ENCODE peak calls at places on chromosomes 11 and 22, in six cellular contexts. X, K, N, V, H and D are unnamed samples.

GRCh38 chr11:6992026-6992425 is 28.1 kb downstream of the ZNF214 start:
- DNase-seq in X (no peak), K (no peak), H (no peak), N (no peak), V (no peak), D (no peak)

GRCh38 chr11:62687508-62688396 is 1.6 kb downstream of the LRRN4CL start:
- DNase-seq in K (no peak), X (no peak), N (no peak), H (no peak), V (no peak), D (peak)

GRCh38 chr22:49297871-49298721 is 529.6 kb downstream of the BRD1 start:
- DNase-seq in X (no peak), K (no peak), H (no peak), N (peak), V (no peak), D (peak)

GRCh38 chr22:24582111-24582814 is 10.6 kb downstream of the LRRC75B start:
- DNase-seq in N (no peak), H (no peak), K (no peak), V (no peak), X (no peak), D (no peak)

GRCh38 chr11:33867996-33868645 is 23.8 kb downstream of the LMO2 start:
- DNase-seq in N (no peak), V (no peak), X (no peak), K (no peak), H (no peak), D (no peak)

GRCh38 chr22:26399288-26399687 is 29.8 kb upstream of the ASPHD2 start:
- DNase-seq in X (no peak), K (no peak), V (no peak), H (no peak), N (no peak), D (no peak)

GRCh38 chr22:40258463-40259046 is 80.8 kb downstream of the TNRC6B start:
- DNase-seq in N (no peak), X (no peak), K (no peak), H (peak), V (peak), D (no peak)

GRCh38 chr11:32267679-32268187 is 167.6 kb downstream of the WT1 start:
- DNase-seq in K (no peak), H (no peak), X (no peak), V (no peak), N (no peak), D (no peak)

GRCh38 chr11:129368889-129369672 is 6.6 kb upstream of the BARX2 start:
- DNase-seq in N (no peak), H (no peak), K (peak), X (no peak), V (no peak), D (no peak)

GRCh38 chr11:56910785-56911184 is 77.9 kb upstream of the OR5AK2 start:
- DNase-seq in V (no peak), H (peak), X (no peak), N (no peak), K (no peak), D (no peak)

GRCh38 chr11:59216654-59217640 is 4.2 kb upstream of the MPEG1 start:
- DNase-seq in H (peak), X (no peak), N (no peak), K (no peak), V (no peak), D (no peak)

GRCh38 chr11:10657308-10658271 is 36.0 kb downstream of the IRAG1 start:
- DNase-seq in V (peak), X (no peak), N (no peak), H (peak), K (no peak), D (no peak)

GRCh38 chr22:32466496-32466895 is 2.2 kb upstream of the BPIFC start:
- DNase-seq in V (no peak), K (no peak), N (no peak), X (no peak), H (no peak), D (no peak)

GRCh38 chr11:76251576-76251975 is 45.3 kb upstream of the WNT11 start:
- DNase-seq in K (no peak), N (no peak), H (no peak), X (no peak), V (no peak), D (no peak)

GRCh38 chr11:70829160-70829899 is 423.0 kb downstream of the SHANK2 start:
- DNase-seq in V (no peak), H (no peak), N (no peak), X (no peak), K (no peak), D (no peak)

GRCh38 chr22:48047722-48048500 is 1285.5 kb downstream of the TBC1D22A start:
- DNase-seq in V (no peak), K (no peak), X (no peak), H (no peak), N (no peak), D (peak)

GRCh38 chr11:80773919-80774318 is 1333.1 kb upstream of the TENM4 start:
- DNase-seq in X (no peak), N (no peak), K (no peak), H (no peak), V (no peak), D (no peak)

GRCh38 chr11:6298605-6299004 is 21.7 kb downstream of the CAVIN3 start:
- DNase-seq in N (peak), K (peak), V (no peak), X (peak), H (peak), D (peak)

GRCh38 chr11:63985812-63986155 is 454 bp upstream of the OTUB1 start:
- DNase-seq in K (no peak), X (no peak), N (no peak), H (no peak), V (no peak), D (no peak)

GRCh38 chr11:63986932-63987513 is 785 bp downstream of the OTUB1 start:
- DNase-seq in X (no peak), H (no peak), K (no peak), N (no peak), V (no peak), D (no peak)

GRCh38 chr11:63991558-63991957 is 5.3 kb downstream of the OTUB1 start:
- DNase-seq in N (no peak), H (no peak), K (no peak), X (no peak), V (no peak), D (no peak)

GRCh38 chr11:63986156-63986931 is at the start of gene OTUB1:
- DNase-seq in X (peak), H (peak), N (peak), V (peak), K (peak), D (peak)
- TF ChIP-seq CTCF in X (no peak), H (no peak), N (no peak), V (no peak), K (no peak), D (peak)

GRCh38 chr11:121770933-121771332 is 318.2 kb upstream of the SORL1-AS1 start:
- DNase-seq in N (no peak), X (no peak), V (no peak), K (peak), H (no peak), D (no peak)
- TF ChIP-seq CTCF in N (no peak), X (no peak), V (no peak), K (no peak), H (no peak), D (no peak)

DNA sequence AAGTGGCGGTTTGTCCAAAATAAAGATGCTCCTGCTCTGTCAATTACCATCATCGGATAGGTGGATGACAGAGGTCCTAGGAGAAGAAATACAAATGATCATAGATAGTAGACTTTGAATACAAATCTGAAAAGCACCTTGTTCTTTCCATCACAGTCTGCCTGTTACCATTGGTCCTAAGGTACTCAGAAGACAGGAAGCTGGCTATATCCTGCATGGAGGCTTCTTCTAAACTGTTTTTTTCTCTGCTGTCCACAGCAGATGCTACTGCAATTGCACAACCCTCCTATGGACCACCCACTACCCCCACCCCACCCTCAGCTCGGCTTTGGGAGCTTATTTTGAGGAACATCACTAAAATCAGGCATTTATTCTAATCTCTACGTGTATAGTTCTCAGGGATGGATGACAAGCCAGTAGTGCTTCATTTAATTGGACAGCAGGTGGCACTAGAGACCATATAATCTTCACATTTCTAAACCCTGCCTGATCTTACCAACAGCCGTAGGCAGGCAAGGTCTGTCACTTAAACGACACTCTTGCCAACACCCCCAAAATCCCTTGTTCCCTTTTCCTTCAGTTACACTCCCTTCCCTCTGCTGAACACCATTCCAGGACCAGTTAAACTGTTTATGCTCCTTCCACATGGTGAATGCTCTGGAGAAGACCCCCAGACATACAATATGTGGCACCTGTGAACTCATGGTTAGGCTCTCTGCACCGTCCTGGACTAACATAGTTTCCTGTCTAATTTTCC is 6.6 kb upstream of the PTS start:
- DNase-seq in H (peak), X (peak), N (peak), K (peak), V (no peak), D (peak)
- TF ChIP-seq CTCF in H (peak), X (peak), N (peak), K (peak), V (peak), D (peak)

DNA sequence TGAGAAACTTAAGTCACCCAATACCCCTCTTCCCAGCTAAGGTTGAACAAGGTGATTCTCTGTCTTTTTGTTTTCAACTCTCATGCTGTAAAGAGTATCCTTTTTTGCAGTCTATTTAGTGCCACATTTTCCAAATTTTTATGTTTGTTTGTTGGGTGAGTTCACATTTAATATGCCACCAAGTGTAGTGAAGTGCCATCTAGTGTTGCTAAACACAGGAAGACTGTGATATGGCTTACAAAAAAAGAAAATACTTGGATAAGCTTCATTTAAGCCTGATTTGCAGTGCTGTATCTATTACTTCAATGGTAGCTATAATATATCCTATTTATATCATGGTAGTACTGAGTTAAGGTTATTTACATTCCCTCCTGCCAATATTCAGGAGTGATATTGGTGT is 319.2 kb upstream of the CHORDC1 start:
- DNase-seq in X (no peak), V (no peak), K (no peak), N (no peak), H (no peak), D (no peak)
- TF ChIP-seq CTCF in X (no peak), V (no peak), K (no peak), N (no peak), H (no peak), D (peak)

GRCh38 chr11:37323843-37324242 is 725.8 kb upstream of the RAG2 start:
- DNase-seq in X (no peak), N (no peak), K (no peak), H (no peak), V (no peak), D (no peak)

GRCh38 chr11:37317803-37318202 is 719.8 kb upstream of the RAG2 start:
- DNase-seq in H (no peak), K (no peak), V (no peak), N (no peak), X (no peak), D (no peak)

GRCh38 chr11:37322333-37323194 is 724.5 kb upstream of the RAG2 start:
- DNase-seq in H (no peak), K (no peak), N (no peak), X (no peak), V (no peak), D (no peak)

DNA sequence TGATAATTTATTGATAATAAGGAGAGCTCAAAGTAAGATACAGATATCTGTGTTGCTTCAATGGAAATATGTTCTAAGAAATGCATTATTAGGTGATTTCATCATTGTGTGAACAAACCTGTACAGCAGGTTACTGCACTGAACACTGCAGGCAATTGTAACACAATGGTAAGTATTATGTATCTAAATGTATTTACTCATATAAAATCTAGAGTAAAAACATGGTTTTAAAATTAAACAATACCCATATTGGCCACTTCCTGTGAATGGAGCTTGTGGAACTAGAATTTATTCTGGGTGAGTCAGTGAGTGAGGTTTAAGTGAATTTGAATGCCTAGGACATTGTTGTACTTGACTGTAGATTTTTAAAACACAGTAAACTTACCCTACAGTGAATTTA is 722.9 kb upstream of the RAG2 start:
- DNase-seq in X (no peak), V (peak), H (peak), K (no peak), N (no peak), D (no peak)
- TF ChIP-seq CTCF in X (no peak), V (no peak), H (no peak), K (no peak), N (no peak), D (no peak)

DNA sequence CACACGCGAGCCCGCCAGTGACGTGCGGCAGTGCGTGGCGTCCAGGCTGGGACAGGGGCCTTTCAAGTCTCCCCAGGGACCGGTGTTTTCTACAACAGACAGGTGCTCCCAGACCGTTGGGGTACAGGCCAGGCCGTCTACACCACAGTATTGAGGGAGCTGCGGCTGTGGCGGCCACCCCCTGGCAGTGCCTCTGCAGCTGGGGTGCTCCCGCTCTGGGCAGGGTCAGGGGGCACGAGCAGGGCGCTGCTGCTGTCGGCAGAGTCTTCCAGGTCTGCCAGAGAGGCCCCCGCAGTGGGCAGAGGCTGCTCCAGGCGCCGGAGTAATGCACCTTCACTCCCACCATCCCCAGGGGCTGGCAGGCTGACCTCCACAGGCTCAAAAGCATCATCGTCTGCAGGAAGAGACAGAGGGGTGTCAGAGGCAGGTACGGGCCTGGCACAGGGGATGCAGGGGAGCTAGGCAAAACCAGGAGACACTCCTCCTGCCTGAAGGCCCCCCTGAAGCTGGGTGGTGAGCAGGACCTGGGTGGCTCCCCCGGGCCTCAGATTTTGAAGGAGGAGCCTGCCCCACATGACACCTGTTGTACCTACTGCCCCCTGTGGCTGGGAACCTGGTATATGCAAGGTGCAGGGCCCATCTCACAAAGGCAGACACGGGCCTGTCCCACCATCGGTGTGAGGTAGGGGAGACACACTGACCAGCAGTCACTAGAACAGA is 83.3 kb downstream of the DGCR2 start:
- DNase-seq in X (no peak), V (no peak), H (no peak), N (no peak), K (no peak), D (peak)
- TF ChIP-seq CTCF in X (no peak), V (no peak), H (no peak), N (no peak), K (no peak), D (peak)

DNA sequence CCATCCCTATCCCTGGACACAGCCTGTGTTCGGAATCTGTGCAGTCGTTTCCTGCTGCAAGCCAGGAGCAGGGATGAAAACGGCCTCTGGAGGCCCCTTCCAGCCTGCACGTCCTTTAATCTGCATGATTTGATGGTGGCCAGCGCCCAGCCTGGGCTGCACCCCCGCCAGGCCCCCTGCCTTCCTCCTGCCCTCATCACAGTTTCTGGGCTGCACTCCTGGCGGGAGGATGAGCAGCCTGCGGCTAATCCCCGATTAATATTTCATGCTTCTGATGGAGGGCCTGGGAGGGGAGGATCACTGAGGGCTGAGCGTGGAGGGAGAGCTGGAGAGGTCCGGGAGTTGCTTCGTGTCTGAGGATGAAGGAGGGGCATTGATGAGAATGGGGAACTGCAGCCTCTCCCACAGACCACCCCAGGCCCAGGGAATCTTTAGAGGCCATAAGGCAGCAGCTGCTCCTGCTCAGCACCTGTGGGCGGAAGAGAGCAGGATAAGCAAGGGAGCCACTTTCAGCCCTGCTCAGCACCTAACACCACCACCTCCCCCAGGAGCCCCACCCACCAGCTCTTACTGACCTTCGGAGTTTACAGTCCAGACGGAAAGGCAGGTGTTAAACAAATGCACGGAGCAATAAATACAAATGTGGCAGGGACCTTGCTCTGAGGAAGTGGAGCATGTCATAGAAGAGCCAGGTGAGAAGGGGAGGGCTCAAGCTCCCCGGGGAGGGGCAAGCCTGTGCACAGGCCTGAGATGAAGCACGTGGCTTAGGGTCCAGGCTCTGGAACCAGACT is 135.0 kb upstream of the NECTIN1 start:
- DNase-seq in N (no peak), H (no peak), K (no peak), X (no peak), V (no peak), D (no peak)
- TF ChIP-seq CTCF in N (peak), H (no peak), K (no peak), X (no peak), V (no peak), D (peak)

GRCh38 chr11:46724088-46724487 is 5.1 kb downstream of the F2 start:
- DNase-seq in K (no peak), N (no peak), H (no peak), X (no peak), V (no peak), D (no peak)

GRCh38 chr11:46723359-46723680 is 4.3 kb downstream of the F2 start:
- DNase-seq in X (no peak), H (no peak), N (no peak), K (no peak), V (no peak), D (no peak)

GRCh38 chr11:46726206-46726862 is 7.3 kb downstream of the F2 start:
- DNase-seq in X (no peak), H (no peak), K (no peak), V (no peak), N (no peak), D (no peak)

GRCh38 chr11:46727952-46728658 is 9.1 kb downstream of the F2 start:
- DNase-seq in V (no peak), N (no peak), X (no peak), H (no peak), K (no peak), D (no peak)

DNA sequence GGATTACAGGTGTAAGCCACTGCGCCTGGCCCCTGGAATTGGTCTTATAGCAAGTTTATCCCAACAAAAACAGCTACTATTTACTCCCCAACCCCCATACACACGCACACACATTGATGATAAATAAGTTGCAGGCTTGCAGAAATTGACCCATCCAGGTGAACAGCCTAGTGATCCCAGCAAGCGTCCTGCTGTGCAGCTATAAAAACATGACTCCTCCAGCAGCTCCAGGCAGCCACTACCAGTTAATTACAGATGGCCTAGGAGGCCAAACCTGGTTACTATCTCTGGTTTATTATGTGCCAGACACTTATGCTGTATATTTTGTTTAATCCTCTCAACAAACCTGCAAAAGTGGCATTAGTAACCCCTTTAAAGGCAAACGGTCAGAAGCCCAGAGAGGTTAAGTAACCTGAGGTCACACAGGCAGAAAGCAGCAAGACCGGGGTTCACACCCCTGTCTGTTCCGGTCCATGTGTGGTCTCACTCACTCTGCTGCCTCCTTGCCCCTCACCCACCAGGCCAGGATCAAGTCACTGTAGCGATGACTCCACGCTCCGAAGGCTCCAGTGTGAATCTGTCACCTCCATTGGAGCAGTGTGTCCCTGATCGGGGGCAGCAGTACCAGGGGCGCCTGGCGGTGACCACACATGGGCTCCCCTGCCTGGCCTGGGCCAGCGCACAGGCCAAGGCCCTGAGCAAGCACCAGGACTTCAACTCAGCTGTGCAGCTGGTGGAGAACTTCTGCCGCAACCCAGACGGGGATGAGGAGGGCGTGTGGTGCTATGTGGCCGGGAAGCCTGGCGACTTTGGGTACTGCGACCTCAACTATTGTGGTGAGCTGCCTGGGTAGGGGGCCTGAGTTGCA is 6.6 kb downstream of the F2 start:
- DNase-seq in N (no peak), V (no peak), K (no peak), H (no peak), X (no peak), D (peak)
- TF ChIP-seq CTCF in N (no peak), V (no peak), K (no peak), H (no peak), X (no peak), D (peak)